ENCODE peak calls at places on chromosome 18, in ten cellular contexts. One of them, this sample, is unnamed.

GRCh38 chr18:4181882-4182568 is 273.1 kb downstream of the DLGAP1 start:
- DNase-seq in HCT116: no peak
- DNase-seq in EH: no peak
- DNase-seq in PC-9: no peak
- DNase-seq in lung microvascular endothelial cell: no peak
- DNase-seq in progenitor cell of endocrine pancreas: no peak
- DNase-seq in brain microvascular endothelial cell: no peak
- DNase-seq in stimulated activated CD4-positive, alpha-beta T cell treated with anti-CD3 and anti-CD28 coated beads, Interleukin-1b, Interleukin-23, amount 100 ng/mL, for 1 hour: no peak
- DNase-seq in HCEC 1CT: no peak
- DNase-seq in NCI-H1048: peak
- DNase-seq in this sample: no peak

GRCh38 chr18:57727952-57728807 is 74.9 kb downstream of the ATP8B1 start:
- DNase-seq in EH: peak
- DNase-seq in stimulated activated CD4-positive, alpha-beta T cell treated with anti-CD3 and anti-CD28 coated beads, Interleukin-1b, Interleukin-23, amount 100 ng/mL, for 1 hour: no peak
- DNase-seq in brain microvascular endothelial cell: peak
- DNase-seq in NCI-H1048: no peak
- DNase-seq in progenitor cell of endocrine pancreas: no peak
- DNase-seq in HCT116: no peak
- DNase-seq in HCEC 1CT: peak
- DNase-seq in PC-9: no peak
- DNase-seq in lung microvascular endothelial cell: peak
- DNase-seq in this sample: no peak

GRCh38 chr18:48990497-48991298 is 39.9 kb upstream of the SMAD7 start:
- DNase-seq in HCT116: no peak
- DNase-seq in PC-9: peak
- DNase-seq in brain microvascular endothelial cell: peak
- DNase-seq in stimulated activated CD4-positive, alpha-beta T cell treated with anti-CD3 and anti-CD28 coated beads, Interleukin-1b, Interleukin-23, amount 100 ng/mL, for 1 hour: no peak
- DNase-seq in lung microvascular endothelial cell: peak
- DNase-seq in HCEC 1CT: peak
- DNase-seq in NCI-H1048: no peak
- DNase-seq in progenitor cell of endocrine pancreas: no peak
- DNase-seq in EH: peak
- DNase-seq in this sample: no peak

GRCh38 chr18:56538756-56539155 is 99.6 kb downstream of the TXNL1 start:
- DNase-seq in PC-9: no peak
- DNase-seq in brain microvascular endothelial cell: peak
- DNase-seq in lung microvascular endothelial cell: no peak
- DNase-seq in stimulated activated CD4-positive, alpha-beta T cell treated with anti-CD3 and anti-CD28 coated beads, Interleukin-1b, Interleukin-23, amount 100 ng/mL, for 1 hour: no peak
- DNase-seq in HCT116: no peak
- DNase-seq in HCEC 1CT: peak
- DNase-seq in progenitor cell of endocrine pancreas: no peak
- DNase-seq in NCI-H1048: no peak
- DNase-seq in EH: peak
- DNase-seq in this sample: no peak

GRCh38 chr18:10343778-10344177 is 110.7 kb upstream of the APCDD1 start:
- DNase-seq in progenitor cell of endocrine pancreas: no peak
- DNase-seq in NCI-H1048: no peak
- DNase-seq in brain microvascular endothelial cell: no peak
- DNase-seq in EH: no peak
- DNase-seq in HCEC 1CT: no peak
- DNase-seq in HCT116: no peak
- DNase-seq in lung microvascular endothelial cell: no peak
- DNase-seq in stimulated activated CD4-positive, alpha-beta T cell treated with anti-CD3 and anti-CD28 coated beads, Interleukin-1b, Interleukin-23, amount 100 ng/mL, for 1 hour: no peak
- DNase-seq in PC-9: no peak
- DNase-seq in this sample: no peak

GRCh38 chr18:27240383-27240782 is 55.3 kb upstream of the CHST9 start:
- DNase-seq in HCT116: no peak
- DNase-seq in lung microvascular endothelial cell: no peak
- DNase-seq in PC-9: no peak
- DNase-seq in stimulated activated CD4-positive, alpha-beta T cell treated with anti-CD3 and anti-CD28 coated beads, Interleukin-1b, Interleukin-23, amount 100 ng/mL, for 1 hour: no peak
- DNase-seq in NCI-H1048: no peak
- DNase-seq in progenitor cell of endocrine pancreas: no peak
- DNase-seq in HCEC 1CT: no peak
- DNase-seq in EH: no peak
- DNase-seq in brain microvascular endothelial cell: no peak
- DNase-seq in this sample: no peak

GRCh38 chr18:1246827-1247226 is 342.2 kb downstream of the ADCYAP1 start:
- DNase-seq in lung microvascular endothelial cell: no peak
- DNase-seq in brain microvascular endothelial cell: no peak
- DNase-seq in NCI-H1048: no peak
- DNase-seq in PC-9: no peak
- DNase-seq in EH: no peak
- DNase-seq in progenitor cell of endocrine pancreas: no peak
- DNase-seq in HCT116: no peak
- DNase-seq in stimulated activated CD4-positive, alpha-beta T cell treated with anti-CD3 and anti-CD28 coated beads, Interleukin-1b, Interleukin-23, amount 100 ng/mL, for 1 hour: no peak
- DNase-seq in HCEC 1CT: no peak
- DNase-seq in this sample: no peak

GRCh38 chr18:52242711-52243110 is 97.3 kb upstream of the DCC start:
- DNase-seq in HCT116: no peak
- DNase-seq in HCEC 1CT: no peak
- DNase-seq in stimulated activated CD4-positive, alpha-beta T cell treated with anti-CD3 and anti-CD28 coated beads, Interleukin-1b, Interleukin-23, amount 100 ng/mL, for 1 hour: no peak
- DNase-seq in progenitor cell of endocrine pancreas: no peak
- DNase-seq in brain microvascular endothelial cell: no peak
- DNase-seq in NCI-H1048: no peak
- DNase-seq in EH: no peak
- DNase-seq in PC-9: no peak
- DNase-seq in lung microvascular endothelial cell: no peak
- DNase-seq in this sample: no peak

GRCh38 chr18:70028734-70029133 is 81.1 kb upstream of the CD226 start:
- DNase-seq in lung microvascular endothelial cell: no peak
- DNase-seq in progenitor cell of endocrine pancreas: no peak
- DNase-seq in stimulated activated CD4-positive, alpha-beta T cell treated with anti-CD3 and anti-CD28 coated beads, Interleukin-1b, Interleukin-23, amount 100 ng/mL, for 1 hour: no peak
- DNase-seq in EH: no peak
- DNase-seq in HCT116: no peak
- DNase-seq in HCEC 1CT: no peak
- DNase-seq in NCI-H1048: no peak
- DNase-seq in PC-9: no peak
- DNase-seq in brain microvascular endothelial cell: no peak
- DNase-seq in this sample: no peak

GRCh38 chr18:49865401-49865800 is 52.1 kb upstream of the ACAA2 start:
- DNase-seq in HCEC 1CT: no peak
- DNase-seq in progenitor cell of endocrine pancreas: no peak
- DNase-seq in HCT116: no peak
- DNase-seq in PC-9: no peak
- DNase-seq in EH: no peak
- DNase-seq in brain microvascular endothelial cell: no peak
- DNase-seq in lung microvascular endothelial cell: no peak
- DNase-seq in stimulated activated CD4-positive, alpha-beta T cell treated with anti-CD3 and anti-CD28 coated beads, Interleukin-1b, Interleukin-23, amount 100 ng/mL, for 1 hour: no peak
- DNase-seq in NCI-H1048: no peak
- DNase-seq in this sample: peak

GRCh38 chr18:32086866-32087265 is 4.8 kb upstream of the RNF138 start:
- DNase-seq in stimulated activated CD4-positive, alpha-beta T cell treated with anti-CD3 and anti-CD28 coated beads, Interleukin-1b, Interleukin-23, amount 100 ng/mL, for 1 hour: no peak
- DNase-seq in HCT116: peak
- DNase-seq in NCI-H1048: no peak
- DNase-seq in HCEC 1CT: peak
- DNase-seq in progenitor cell of endocrine pancreas: no peak
- DNase-seq in lung microvascular endothelial cell: peak
- DNase-seq in PC-9: no peak
- DNase-seq in brain microvascular endothelial cell: peak
- DNase-seq in EH: peak
- DNase-seq in this sample: no peak

GRCh38 chr18:25516121-25516520 is 164.2 kb upstream of the ZNF521 start:
- DNase-seq in stimulated activated CD4-positive, alpha-beta T cell treated with anti-CD3 and anti-CD28 coated beads, Interleukin-1b, Interleukin-23, amount 100 ng/mL, for 1 hour: no peak
- DNase-seq in NCI-H1048: no peak
- DNase-seq in brain microvascular endothelial cell: no peak
- DNase-seq in HCEC 1CT: no peak
- DNase-seq in HCT116: no peak
- DNase-seq in EH: no peak
- DNase-seq in PC-9: no peak
- DNase-seq in progenitor cell of endocrine pancreas: no peak
- DNase-seq in lung microvascular endothelial cell: no peak
- DNase-seq in this sample: no peak

GRCh38 chr18:63974991-63975390 is 5.1 kb downstream of the SERPINB8 start:
- DNase-seq in brain microvascular endothelial cell: no peak
- DNase-seq in EH: peak
- DNase-seq in NCI-H1048: no peak
- DNase-seq in progenitor cell of endocrine pancreas: no peak
- DNase-seq in HCT116: peak
- DNase-seq in lung microvascular endothelial cell: peak
- DNase-seq in stimulated activated CD4-positive, alpha-beta T cell treated with anti-CD3 and anti-CD28 coated beads, Interleukin-1b, Interleukin-23, amount 100 ng/mL, for 1 hour: no peak
- DNase-seq in PC-9: no peak
- DNase-seq in HCEC 1CT: peak
- DNase-seq in this sample: no peak

GRCh38 chr18:2547477-2548087 is 23.7 kb downstream of the METTL4 start:
- DNase-seq in brain microvascular endothelial cell: peak
- DNase-seq in HCT116: peak
- DNase-seq in NCI-H1048: no peak
- DNase-seq in HCEC 1CT: peak
- DNase-seq in progenitor cell of endocrine pancreas: no peak
- DNase-seq in PC-9: no peak
- DNase-seq in lung microvascular endothelial cell: peak
- DNase-seq in stimulated activated CD4-positive, alpha-beta T cell treated with anti-CD3 and anti-CD28 coated beads, Interleukin-1b, Interleukin-23, amount 100 ng/mL, for 1 hour: no peak
- DNase-seq in EH: peak
- DNase-seq in this sample: no peak

GRCh38 chr18:25886283-25886682 is 204.1 kb downstream of the SS18 start:
- DNase-seq in HCEC 1CT: no peak
- DNase-seq in HCT116: no peak
- DNase-seq in PC-9: no peak
- DNase-seq in lung microvascular endothelial cell: no peak
- DNase-seq in brain microvascular endothelial cell: no peak
- DNase-seq in progenitor cell of endocrine pancreas: no peak
- DNase-seq in EH: no peak
- DNase-seq in stimulated activated CD4-positive, alpha-beta T cell treated with anti-CD3 and anti-CD28 coated beads, Interleukin-1b, Interleukin-23, amount 100 ng/mL, for 1 hour: no peak
- DNase-seq in NCI-H1048: no peak
- DNase-seq in this sample: no peak

GRCh38 chr18:7492385-7492784 is 74.7 kb upstream of the PTPRM start:
- DNase-seq in NCI-H1048: no peak
- DNase-seq in HCT116: no peak
- DNase-seq in PC-9: no peak
- DNase-seq in HCEC 1CT: no peak
- DNase-seq in brain microvascular endothelial cell: no peak
- DNase-seq in progenitor cell of endocrine pancreas: no peak
- DNase-seq in lung microvascular endothelial cell: no peak
- DNase-seq in stimulated activated CD4-positive, alpha-beta T cell treated with anti-CD3 and anti-CD28 coated beads, Interleukin-1b, Interleukin-23, amount 100 ng/mL, for 1 hour: no peak
- DNase-seq in EH: no peak
- DNase-seq in this sample: peak

GRCh38 chr18:28494151-28494550 is 317.2 kb upstream of the CDH2 start:
- DNase-seq in progenitor cell of endocrine pancreas: no peak
- DNase-seq in EH: peak
- DNase-seq in NCI-H1048: no peak
- DNase-seq in lung microvascular endothelial cell: no peak
- DNase-seq in stimulated activated CD4-positive, alpha-beta T cell treated with anti-CD3 and anti-CD28 coated beads, Interleukin-1b, Interleukin-23, amount 100 ng/mL, for 1 hour: no peak
- DNase-seq in HCEC 1CT: no peak
- DNase-seq in PC-9: no peak
- DNase-seq in brain microvascular endothelial cell: no peak
- DNase-seq in HCT116: no peak
- DNase-seq in this sample: no peak

GRCh38 chr18:77733292-77733903 is 483.8 kb downstream of the GALR1 start:
- DNase-seq in PC-9: no peak
- DNase-seq in EH: no peak
- DNase-seq in brain microvascular endothelial cell: no peak
- DNase-seq in NCI-H1048: no peak
- DNase-seq in stimulated activated CD4-positive, alpha-beta T cell treated with anti-CD3 and anti-CD28 coated beads, Interleukin-1b, Interleukin-23, amount 100 ng/mL, for 1 hour: no peak
- DNase-seq in HCEC 1CT: no peak
- DNase-seq in lung microvascular endothelial cell: no peak
- DNase-seq in progenitor cell of endocrine pancreas: no peak
- DNase-seq in HCT116: no peak
- DNase-seq in this sample: peak

GRCh38 chr18:5556317-5556974 is 12.6 kb upstream of the EPB41L3 start:
- DNase-seq in brain microvascular endothelial cell: no peak
- DNase-seq in stimulated activated CD4-positive, alpha-beta T cell treated with anti-CD3 and anti-CD28 coated beads, Interleukin-1b, Interleukin-23, amount 100 ng/mL, for 1 hour: no peak
- DNase-seq in HCEC 1CT: no peak
- DNase-seq in HCT116: no peak
- DNase-seq in NCI-H1048: no peak
- DNase-seq in lung microvascular endothelial cell: no peak
- DNase-seq in PC-9: no peak
- DNase-seq in EH: no peak
- DNase-seq in progenitor cell of endocrine pancreas: no peak
- DNase-seq in this sample: no peak

GRCh38 chr18:22320155-22320554 is 97.6 kb downstream of the CTAGE1 start:
- DNase-seq in PC-9: no peak
- DNase-seq in HCEC 1CT: no peak
- DNase-seq in brain microvascular endothelial cell: no peak
- DNase-seq in HCT116: no peak
- DNase-seq in lung microvascular endothelial cell: no peak
- DNase-seq in NCI-H1048: no peak
- DNase-seq in progenitor cell of endocrine pancreas: no peak
- DNase-seq in EH: no peak
- DNase-seq in stimulated activated CD4-positive, alpha-beta T cell treated with anti-CD3 and anti-CD28 coated beads, Interleukin-1b, Interleukin-23, amount 100 ng/mL, for 1 hour: no peak
- DNase-seq in this sample: no peak

GRCh38 chr18:13480856-13481255 is 245.5 kb downstream of the FAM210A start:
- DNase-seq in HCT116: no peak
- DNase-seq in brain microvascular endothelial cell: no peak
- DNase-seq in PC-9: no peak
- DNase-seq in progenitor cell of endocrine pancreas: no peak
- DNase-seq in NCI-H1048: no peak
- DNase-seq in lung microvascular endothelial cell: no peak
- DNase-seq in stimulated activated CD4-positive, alpha-beta T cell treated with anti-CD3 and anti-CD28 coated beads, Interleukin-1b, Interleukin-23, amount 100 ng/mL, for 1 hour: no peak
- DNase-seq in EH: no peak
- DNase-seq in HCEC 1CT: no peak
- DNase-seq in this sample: no peak

GRCh38 chr18:36025025-36025424 is 42.3 kb downstream of the RPRD1A start:
- DNase-seq in lung microvascular endothelial cell: peak
- DNase-seq in progenitor cell of endocrine pancreas: no peak
- DNase-seq in HCEC 1CT: no peak
- DNase-seq in brain microvascular endothelial cell: no peak
- DNase-seq in EH: peak
- DNase-seq in stimulated activated CD4-positive, alpha-beta T cell treated with anti-CD3 and anti-CD28 coated beads, Interleukin-1b, Interleukin-23, amount 100 ng/mL, for 1 hour: no peak
- DNase-seq in NCI-H1048: no peak
- DNase-seq in HCT116: no peak
- DNase-seq in PC-9: no peak
- DNase-seq in this sample: no peak

GRCh38 chr18:44601447-44601846 is 79.2 kb upstream of the SETBP1 start:
- DNase-seq in brain microvascular endothelial cell: peak
- DNase-seq in NCI-H1048: no peak
- DNase-seq in HCT116: no peak
- DNase-seq in HCEC 1CT: no peak
- DNase-seq in stimulated activated CD4-positive, alpha-beta T cell treated with anti-CD3 and anti-CD28 coated beads, Interleukin-1b, Interleukin-23, amount 100 ng/mL, for 1 hour: no peak
- DNase-seq in lung microvascular endothelial cell: peak
- DNase-seq in progenitor cell of endocrine pancreas: no peak
- DNase-seq in EH: peak
- DNase-seq in PC-9: peak
- DNase-seq in this sample: no peak

GRCh38 chr18:73793386-73793785 is 354.2 kb downstream of the FBXO15 start:
- DNase-seq in HCT116: no peak
- DNase-seq in PC-9: peak
- DNase-seq in EH: peak
- DNase-seq in brain microvascular endothelial cell: peak
- DNase-seq in NCI-H1048: no peak
- DNase-seq in progenitor cell of endocrine pancreas: no peak
- DNase-seq in stimulated activated CD4-positive, alpha-beta T cell treated with anti-CD3 and anti-CD28 coated beads, Interleukin-1b, Interleukin-23, amount 100 ng/mL, for 1 hour: no peak
- DNase-seq in lung microvascular endothelial cell: peak
- DNase-seq in HCEC 1CT: no peak
- DNase-seq in this sample: no peak

GRCh38 chr18:72161686-72162085 is 382.5 kb downstream of the CBLN2 start:
- DNase-seq in lung microvascular endothelial cell: no peak
- DNase-seq in EH: no peak
- DNase-seq in PC-9: no peak
- DNase-seq in NCI-H1048: no peak
- DNase-seq in stimulated activated CD4-positive, alpha-beta T cell treated with anti-CD3 and anti-CD28 coated beads, Interleukin-1b, Interleukin-23, amount 100 ng/mL, for 1 hour: no peak
- DNase-seq in brain microvascular endothelial cell: no peak
- DNase-seq in progenitor cell of endocrine pancreas: no peak
- DNase-seq in HCT116: no peak
- DNase-seq in HCEC 1CT: no peak
- DNase-seq in this sample: no peak